ENCODE peak calls at places on chromosomes 4 and X, in nine cellular contexts. N is PC-3; E is neural crest cell; P is midbrain; S is stimulated activated CD8-positive, alpha-beta memory T cell treated with anti-CD3 and anti-CD28 coated beads, Interleukin-15, amount 100 ng/mL, for 4 hours; U is ELR; V is GM18507; L is putamen; K is tibial artery. F is an unnamed sample.
A peak's percentile ranks its signal among the peaks of the same experiment; 100 is the strongest.

GRCh38 chrX:371907-372306 is 14.8 kb downstream of the PPP2R3B start:
- DNase-seq in N (no peak), E (no peak), P (no peak), S (no peak), U (no peak), V (no peak), L (no peak), K (no peak), F (no peak)

GRCh38 chr4:60485279-60485678 is 714.8 kb upstream of the ADGRL3 start:
- DNase-seq in N (peak; percentile 40), E (no peak), P (no peak), S (no peak), U (peak; percentile 56), V (no peak), L (no peak), K (no peak), F (no peak)

GRCh38 chrX:72272868-72273267 is 4.2 kb downstream of the RPS4X start:
- DNase-seq in N (peak; percentile 79), E (no peak), P (no peak), S (no peak), U (peak; percentile 85), V (no peak), L (no peak), K (no peak), F (no peak)

GRCh38 chr4:6019316-6020263 is 1.4 kb upstream of the C4orf50 start:
- DNase-seq in N (peak; percentile 64), E (peak; percentile 67), P (peak; percentile 57), S (no peak), U (peak; percentile 67), V (peak; percentile 26), L (peak; percentile 64), K (no peak), F (peak; percentile 51)

GRCh38 chr4:7397206-7398103 is 37.3 kb downstream of the PSAPL1 start:
- DNase-seq in N (no peak), E (no peak), P (no peak), S (no peak), U (no peak), V (no peak), L (no peak), K (peak; percentile 35), F (no peak)

GRCh38 chr4:118884716-118885115 is 3.9 kb upstream of the SYNPO2 start:
- DNase-seq in N (no peak), E (no peak), P (no peak), S (no peak), U (no peak), V (no peak), L (no peak), K (no peak), F (no peak)

GRCh38 chr4:123739806-123740205 is 343.2 kb downstream of the SPRY1 start:
- DNase-seq in N (no peak), E (no peak), P (no peak), S (no peak), U (no peak), V (no peak), L (no peak), K (no peak), F (no peak)

GRCh38 chr4:127236875-127237274 is 395.9 kb upstream of the INTU start:
- DNase-seq in N (no peak), E (no peak), P (no peak), S (no peak), U (no peak), V (no peak), L (no peak), K (no peak), F (no peak)

GRCh38 chr4:108783666-108784463 is 21.0 kb upstream of the ETNPPL start:
- DNase-seq in N (peak; percentile 25), E (no peak), P (no peak), S (no peak), U (peak; percentile 27), V (no peak), L (no peak), K (no peak), F (peak; percentile 10)

GRCh38 chrX:130772313-130773140 is 130.5 kb downstream of the ENOX2 start:
- DNase-seq in N (peak; percentile 82), E (no peak), P (no peak), S (no peak), U (peak; percentile 72), V (no peak), L (no peak), K (no peak), F (no peak)

GRCh38 chr4:139555705-139556070 is 331 bp downstream of the SETD7 start:
- DNase-seq in N (no peak), E (peak; percentile 42), P (peak; percentile 56), S (no peak), U (peak; percentile 60), V (no peak), L (no peak), K (peak; percentile 81), F (no peak)

GRCh38 chr4:98939892-98940298 is 11.0 kb upstream of the EIF4E start:
- DNase-seq in N (peak; percentile 83), E (peak; percentile 8), P (peak; percentile 75), S (no peak), U (peak; percentile 76), V (no peak), L (peak; percentile 47), K (no peak), F (peak; percentile 44)

GRCh38 chr4:12145768-12146167 is 717.1 kb upstream of the HS3ST1 start:
- DNase-seq in N (no peak), E (no peak), P (no peak), S (no peak), U (no peak), V (no peak), L (peak; percentile 49), K (no peak), F (no peak)

GRCh38 chr4:152344001-152344400 is 191.9 kb downstream of the FBXW7 start:
- DNase-seq in N (no peak), E (no peak), P (no peak), S (no peak), U (peak; percentile 10), V (no peak), L (no peak), K (no peak), F (no peak)

GRCh38 chr4:88335092-88335665 is 43.5 kb upstream of the HERC6 start:
- DNase-seq in N (peak; percentile 16), E (no peak), P (no peak), S (no peak), U (peak; percentile 11), V (no peak), L (no peak), K (no peak), F (no peak)

GRCh38 chr4:33959519-33959918 is 2284.8 kb downstream of the ARAP2 start:
- DNase-seq in N (peak; percentile 59), E (no peak), P (no peak), S (no peak), U (peak; percentile 2), V (no peak), L (no peak), K (no peak), F (no peak)

GRCh38 chr4:174066806-174067205 is 216.7 kb downstream of the FBXO8 start:
- DNase-seq in N (no peak), E (no peak), P (no peak), S (no peak), U (no peak), V (no peak), L (no peak), K (no peak), F (no peak)

GRCh38 chr4:76758290-76758882 is 139.6 kb downstream of the SOWAHB start:
- DNase-seq in N (peak; percentile 70), E (peak; percentile 51), P (peak; percentile 56), S (no peak), U (peak; percentile 86), V (no peak), L (peak; percentile 20), K (no peak), F (peak; percentile 36)

GRCh38 chr4:113101669-113102068 is 52.2 kb downstream of the ANK2 start:
- DNase-seq in N (peak; percentile 36), E (no peak), P (no peak), S (no peak), U (peak; percentile 41), V (no peak), L (no peak), K (no peak), F (no peak)

GRCh38 chr4:102685768-102686167 is 75.0 kb downstream of the MANBA start:
- DNase-seq in N (no peak), E (no peak), P (no peak), S (no peak), U (no peak), V (no peak), L (no peak), K (no peak), F (no peak)

GRCh38 chr4:90127223-90127705 is at the start of gene CCSER1:
- DNase-seq in N (peak; percentile 78), E (peak; percentile 52), P (peak; percentile 41), S (no peak), U (no peak), V (no peak), L (peak; percentile 70), K (peak; percentile 76), F (no peak)

GRCh38 chrX:106608016-106608415 is 3.8 kb upstream of the RADX start:
- DNase-seq in N (no peak), E (no peak), P (no peak), S (no peak), U (no peak), V (no peak), L (no peak), K (no peak), F (no peak)

GRCh38 chr4:185642907-185643306 is 107.6 kb upstream of the PDLIM3 start:
- DNase-seq in N (no peak), E (no peak), P (no peak), S (no peak), U (no peak), V (no peak), L (no peak), K (no peak), F (no peak)

GRCh38 chr4:153233761-153234371 is 29.6 kb downstream of the TRIM2 start:
- DNase-seq in N (peak; percentile 90), E (no peak), P (no peak), S (no peak), U (peak; percentile 94), V (no peak), L (no peak), K (no peak), F (peak; percentile 28)

GRCh38 chr4:2273221-2273620 is 11.3 kb upstream of the MXD4 start:
- DNase-seq in N (no peak), E (no peak), P (no peak), S (no peak), U (no peak), V (no peak), L (no peak), K (no peak), F (no peak)

GRCh38 chr4:54076673-54077072 is 12.3 kb upstream of the CHIC2 start:
- DNase-seq in N (peak; percentile 63), E (no peak), P (no peak), S (no peak), U (peak; percentile 54), V (no peak), L (no peak), K (no peak), F (no peak)

GRCh38 chr4:98573791-98574190 is 84.6 kb downstream of the TSPAN5 start:
- DNase-seq in N (peak; percentile 93), E (no peak), P (no peak), S (no peak), U (no peak), V (no peak), L (no peak), K (no peak), F (no peak)